ENCODE peak calls at places on chromosomes 6 and 20, in seven cellular contexts. M is upper lobe of right lung; B is HCT116; N is HFF-Myc; J is NCI-H748 treated with DMSO at 0.1 percent for 48 hours; F is astrocyte; I is effector CD8-positive, alpha-beta T cell. A is an unnamed sample.

GRCh38 chr6:21900730-21901129 is 307.2 kb downstream of the SOX4 start:
- DNase-seq in M (no peak), B (no peak), N (no peak), J (no peak), F (peak), I (no peak), A (no peak)

GRCh38 chr6:9455794-9456193 is 959.1 kb downstream of the TFAP2A start:
- DNase-seq in M (no peak), B (no peak), N (no peak), J (peak), F (no peak), I (no peak), A (no peak)

GRCh38 chr6:89724981-89725380 is 86.4 kb upstream of the LYRM2 start:
- DNase-seq in M (no peak), B (no peak), N (no peak), J (no peak), F (no peak), I (no peak), A (no peak)

GRCh38 chr6:158938811-158939254 is 61.2 kb downstream of the RSPH3 start:
- DNase-seq in M (no peak), B (peak), N (no peak), J (no peak), F (no peak), I (no peak), A (no peak)

GRCh38 chr6:109441069-109441816 is 719 bp downstream of the SMPD2 start:
- DNase-seq in M (peak), B (no peak), N (no peak), J (peak), F (peak), I (peak), A (no peak)

GRCh38 chr6:95279641-95280040 is 297.7 kb upstream of the MANEA start:
- DNase-seq in M (no peak), B (no peak), N (no peak), J (no peak), F (no peak), I (no peak), A (no peak)

GRCh38 chr6:74187811-74188210 is 491.8 kb downstream of the CD109 start:
- DNase-seq in M (no peak), B (no peak), N (no peak), J (no peak), F (no peak), I (no peak), A (no peak)

GRCh38 chr20:5945963-5946362 is 4.4 kb downstream of the TRMT6 start:
- DNase-seq in M (no peak), B (no peak), N (peak), J (no peak), F (peak), I (no peak), A (no peak)

GRCh38 chr6:152293404-152293803 is 343.8 kb downstream of the SYNE1 start:
- DNase-seq in M (no peak), B (no peak), N (no peak), J (no peak), F (no peak), I (no peak), A (peak)

GRCh38 chr20:46357030-46357514 is 48.8 kb upstream of the CDH22 start:
- DNase-seq in M (no peak), B (no peak), N (no peak), J (no peak), F (no peak), I (no peak), A (no peak)

GRCh38 chr20:31948008-31948407 is 3.8 kb downstream of the PDRG1 start:
- DNase-seq in M (no peak), B (no peak), N (no peak), J (no peak), F (no peak), I (no peak), A (no peak)

GRCh38 chr6:2818593-2818992 is 23.1 kb downstream of the SERPINB1 start:
- DNase-seq in M (no peak), B (no peak), N (no peak), J (no peak), F (peak), I (no peak), A (no peak)

GRCh38 chr20:45300961-45301360 is 5.7 kb upstream of the RBPJL start:
- DNase-seq in M (no peak), B (peak), N (no peak), J (no peak), F (no peak), I (no peak), A (no peak)

GRCh38 chr20:32537657-32538525 is 47.2 kb downstream of the NOL4L start:
- DNase-seq in M (no peak), B (no peak), N (no peak), J (no peak), F (no peak), I (no peak), A (no peak)

GRCh38 chr6:26240981-26241770 is 123.8 kb upstream of the BTN3A2 start:
- DNase-seq in M (no peak), B (no peak), N (no peak), J (no peak), F (peak), I (peak), A (no peak)

GRCh38 chr20:55394592-55394991 is 610.7 kb downstream of the CBLN4 start:
- DNase-seq in M (no peak), B (no peak), N (no peak), J (no peak), F (no peak), I (no peak), A (no peak)

GRCh38 chr6:783966-784365 is 91.0 kb upstream of the EXOC2 start:
- DNase-seq in M (no peak), B (no peak), N (no peak), J (no peak), F (no peak), I (no peak), A (no peak)

GRCh38 chr6:106143582-106144139 is 57.5 kb downstream of the PRDM1 start:
- DNase-seq in M (no peak), B (no peak), N (no peak), J (no peak), F (no peak), I (no peak), A (no peak)

GRCh38 chr6:33442283-33442682 is 12.1 kb upstream of the ZBTB9 start:
- DNase-seq in M (no peak), B (no peak), N (no peak), J (no peak), F (no peak), I (no peak), A (no peak)

GRCh38 chr6:125073071-125073470 is 80.5 kb upstream of the TPD52L1 start:
- DNase-seq in M (no peak), B (no peak), N (no peak), J (no peak), F (peak), I (no peak), A (no peak)

GRCh38 chr20:32749914-32750637 is 6.8 kb upstream of the COMMD7 start:
- DNase-seq in M (no peak), B (no peak), N (no peak), J (no peak), F (no peak), I (no peak), A (no peak)

GRCh38 chr6:31272856-31273626 is 1.1 kb upstream of the HLA-C start:
- DNase-seq in M (no peak), B (no peak), N (no peak), J (no peak), F (no peak), I (no peak), A (no peak)

GRCh38 chr6:139820191-139820590 is 445.7 kb upstream of the CITED2 start:
- DNase-seq in M (no peak), B (peak), N (peak), J (no peak), F (peak), I (no peak), A (no peak)